ENCODE peak calls at places on chromosome 13, in ten cellular contexts. Z, A, C, X, S, K, E, M, R and G are unnamed samples.

GRCh38 chr13:93248627-93249047 is 22.0 kb downstream of the GPC6 start:
- DNase-seq in Z (no peak), A (no peak), C (no peak), X (no peak), S (peak; percentile 31), K (no peak), E (peak; percentile 55), M (no peak), R (peak; percentile 56), G (no peak)

GRCh38 chr13:73717632-73718031 is 416.6 kb downstream of the KLF12 start:
- DNase-seq in Z (no peak), A (no peak), C (no peak), X (no peak), S (no peak), K (no peak), E (no peak), M (no peak), R (peak; percentile 16), G (no peak)

GRCh38 chr13:44300895-44301638 is 72.6 kb upstream of the SERP2 start:
- DNase-seq in Z (no peak), A (no peak), C (peak; percentile 56), X (peak; percentile 45), S (peak; percentile 66), K (peak; percentile 75), E (no peak), M (no peak), R (no peak), G (peak; percentile 61)

GRCh38 chr13:95714142-95714832 is 37.3 kb downstream of the DNAJC3 start:
- DNase-seq in Z (no peak), A (no peak), C (no peak), X (no peak), S (no peak), K (no peak), E (no peak), M (no peak), R (no peak), G (peak; percentile 65)

GRCh38 chr13:71801781-71802180 is 65.2 kb downstream of the DACH1 start:
- DNase-seq in Z (no peak), A (no peak), C (no peak), X (no peak), S (no peak), K (no peak), E (no peak), M (no peak), R (peak; percentile 61), G (no peak)

GRCh38 chr13:111013196-111013595 is 98.3 kb upstream of the ANKRD10 start:
- DNase-seq in Z (no peak), A (no peak), C (no peak), X (no peak), S (no peak), K (no peak), E (no peak), M (no peak), R (no peak), G (no peak)

GRCh38 chr13:36357692-36358091 is 11.5 kb upstream of the SPART start:
- DNase-seq in Z (no peak), A (peak; percentile 36), C (no peak), X (peak; percentile 43), S (no peak), K (peak; percentile 78), E (no peak), M (no peak), R (no peak), G (no peak)

GRCh38 chr13:35140321-35140720 is 198.3 kb downstream of the NBEA start:
- DNase-seq in Z (no peak), A (no peak), C (no peak), X (no peak), S (no peak), K (no peak), E (no peak), M (no peak), R (no peak), G (no peak)

GRCh38 chr13:23289917-23290357 is 109.2 kb downstream of the SGCG start:
- DNase-seq in Z (no peak), A (no peak), C (no peak), X (no peak), S (no peak), K (no peak), E (peak; percentile 0), M (no peak), R (peak; percentile 10), G (peak; percentile 37)

GRCh38 chr13:106649495-106649894 is 81.6 kb upstream of the ARGLU1 start:
- DNase-seq in Z (no peak), A (no peak), C (no peak), X (no peak), S (peak; percentile 72), K (no peak), E (no peak), M (peak; percentile 56), R (no peak), G (peak; percentile 1)

GRCh38 chr13:100088282-100088647 is 628 bp upstream of the PCCA start:
- DNase-seq in Z (peak; percentile 55), A (no peak), C (no peak), X (peak; percentile 25), S (no peak), K (no peak), E (no peak), M (no peak), R (no peak), G (no peak)

GRCh38 chr13:62357887-62358645 is 942.4 kb upstream of the PCDH20 start:
- DNase-seq in Z (no peak), A (no peak), C (peak; percentile 12), X (no peak), S (no peak), K (no peak), E (peak; percentile 6), M (no peak), R (no peak), G (peak; percentile 6)

GRCh38 chr13:21338156-21338555 is 120.9 kb downstream of the ZDHHC20 start:
- DNase-seq in Z (no peak), A (no peak), C (no peak), X (no peak), S (no peak), K (no peak), E (peak; percentile 14), M (no peak), R (no peak), G (no peak)

GRCh38 chr13:112248406-112248760 is 127.8 kb upstream of the SPACA7 start:
- DNase-seq in Z (peak; percentile 39), A (no peak), C (no peak), X (no peak), S (no peak), K (no peak), E (no peak), M (no peak), R (no peak), G (no peak)

GRCh38 chr13:98443800-98444325 is 133.0 kb downstream of the STK24 start:
- DNase-seq in Z (no peak), A (no peak), C (no peak), X (no peak), S (no peak), K (no peak), E (no peak), M (no peak), R (no peak), G (no peak)

GRCh38 chr13:101150998-101151397 is 265.3 kb downstream of the NALCN start:
- DNase-seq in Z (no peak), A (no peak), C (no peak), X (no peak), S (no peak), K (no peak), E (no peak), M (no peak), R (peak; percentile 17), G (no peak)

GRCh38 chr13:110244926-110245325 is 62.0 kb downstream of the COL4A1 start:
- DNase-seq in Z (peak; percentile 39), A (no peak), C (no peak), X (no peak), S (no peak), K (no peak), E (no peak), M (no peak), R (no peak), G (no peak)

GRCh38 chr13:45445053-45445452 is 19.7 kb upstream of the COG3 start:
- DNase-seq in Z (peak; percentile 26), A (no peak), C (no peak), X (no peak), S (no peak), K (no peak), E (no peak), M (no peak), R (no peak), G (no peak)
- TF ChIP-seq EP300 in Z (no peak), A (no peak), C (no peak), X (no peak), S (no peak), K (no peak), E (no peak), M (no peak), R (no peak), G (no peak)

GRCh38 chr13:29182216-29182615 is 362.1 kb downstream of the MTUS2 start:
- DNase-seq in Z (no peak), A (no peak), C (no peak), X (no peak), S (no peak), K (no peak), E (no peak), M (no peak), R (no peak), G (no peak)
- TF ChIP-seq EP300 in Z (no peak), A (no peak), C (no peak), X (no peak), S (no peak), K (no peak), E (no peak), M (no peak), R (no peak), G (no peak)

GRCh38 chr13:28640861-28641599 is 17.9 kb upstream of the POMP start:
- DNase-seq in Z (no peak), A (no peak), C (no peak), X (no peak), S (no peak), K (no peak), E (no peak), M (no peak), R (no peak), G (no peak)
- TF ChIP-seq EP300 in Z (no peak), A (peak; percentile 37), C (no peak), X (no peak), S (no peak), K (no peak), E (no peak), M (no peak), R (no peak), G (no peak)

DNA sequence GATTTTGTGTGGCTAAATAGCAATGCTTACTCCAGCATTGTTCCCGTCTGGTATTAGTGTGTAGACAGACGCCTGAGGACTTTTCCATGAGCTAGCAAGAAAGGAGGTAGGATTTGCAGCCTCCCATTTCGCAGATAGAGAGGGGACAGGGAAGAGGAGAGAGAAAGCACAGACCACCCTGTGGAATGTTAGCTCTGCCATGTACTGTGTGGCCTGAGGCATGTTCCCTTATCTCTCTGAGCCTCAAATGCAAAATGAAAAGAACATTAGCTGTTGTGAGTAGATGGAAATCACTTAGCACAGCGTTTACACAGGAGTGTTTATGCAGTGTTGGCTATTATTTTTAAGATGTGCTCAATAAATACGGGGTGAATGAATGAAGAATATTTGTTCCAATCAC is 45.5 kb downstream of the OLFM4 start:
- DNase-seq in Z (no peak), A (no peak), C (no peak), X (no peak), S (no peak), K (no peak), E (no peak), M (no peak), R (peak; percentile 61), G (no peak)
- TF ChIP-seq EP300 in Z (no peak), A (no peak), C (no peak), X (no peak), S (no peak), K (no peak), E (no peak), M (no peak), R (no peak), G (no peak)

GRCh38 chr13:27534976-27535370 is 84.6 kb upstream of the MTIF3 start:
- DNase-seq in Z (no peak), A (no peak), C (no peak), X (no peak), S (no peak), K (no peak), E (no peak), M (no peak), R (no peak), G (no peak)
- TF ChIP-seq EP300 in Z (no peak), A (no peak), C (no peak), X (no peak), S (no peak), K (no peak), E (no peak), M (no peak), R (no peak), G (no peak)